ENCODE peak calls at places on chromosomes 13 and 19, in six cellular contexts. One of them, this sample, is unnamed.

GRCh38 chr13:48977973-48978372 is 2.3 kb downstream of the FNDC3A start:
- DNase-seq in A549: no peak
- DNase-seq in SK-N-SH: no peak
- DNase-seq in K562: no peak
- DNase-seq in HepG2: no peak
- DNase-seq in GM12878: no peak
- DNase-seq in this sample: peak

GRCh38 chr19:51462276-51462675 is 4.0 kb upstream of the SIGLEC8 start:
- DNase-seq in A549: no peak
- DNase-seq in SK-N-SH: no peak
- DNase-seq in K562: no peak
- DNase-seq in HepG2: no peak
- DNase-seq in GM12878: no peak
- DNase-seq in this sample: no peak

GRCh38 chr13:68257111-68257842 is 1027.1 kb upstream of the PCDH9 start:
- DNase-seq in A549: no peak
- DNase-seq in SK-N-SH: no peak
- DNase-seq in K562: no peak
- DNase-seq in HepG2: no peak
- DNase-seq in GM12878: no peak
- DNase-seq in this sample: no peak

GRCh38 chr19:1282588-1283206 is 3.0 kb upstream of the EFNA2 start:
- DNase-seq in A549: no peak
- DNase-seq in SK-N-SH: no peak
- DNase-seq in K562: no peak
- DNase-seq in HepG2: no peak
- DNase-seq in GM12878: no peak
- DNase-seq in this sample: no peak

GRCh38 chr13:29805994-29806748 is 44.2 kb downstream of the UBL3 start:
- DNase-seq in A549: no peak
- DNase-seq in SK-N-SH: no peak
- DNase-seq in K562: no peak
- DNase-seq in HepG2: no peak
- DNase-seq in GM12878: no peak
- DNase-seq in this sample: no peak

GRCh38 chr13:66778461-66778860 is 451.7 kb downstream of the PCDH9 start:
- DNase-seq in A549: no peak
- DNase-seq in SK-N-SH: peak
- DNase-seq in K562: no peak
- DNase-seq in HepG2: no peak
- DNase-seq in GM12878: no peak
- DNase-seq in this sample: no peak

GRCh38 chr13:50291611-50292010 is 276.4 kb downstream of the KCNRG start:
- DNase-seq in A549: no peak
- DNase-seq in SK-N-SH: no peak
- DNase-seq in K562: no peak
- DNase-seq in HepG2: no peak
- DNase-seq in GM12878: no peak
- DNase-seq in this sample: no peak

GRCh38 chr19:7500811-7501450 is 12.1 kb upstream of the PEX11G start:
- DNase-seq in A549: peak
- DNase-seq in SK-N-SH: peak
- DNase-seq in K562: peak
- DNase-seq in HepG2: peak
- DNase-seq in GM12878: no peak
- DNase-seq in this sample: peak

GRCh38 chr13:31859546-31859945 is 120.2 kb downstream of the RXFP2 start:
- DNase-seq in A549: no peak
- DNase-seq in SK-N-SH: no peak
- DNase-seq in K562: no peak
- DNase-seq in HepG2: no peak
- DNase-seq in GM12878: no peak
- DNase-seq in this sample: no peak

GRCh38 chr19:45349126-45349415 is 8.5 kb downstream of the KLC3 start:
- DNase-seq in A549: no peak
- DNase-seq in SK-N-SH: no peak
- DNase-seq in K562: no peak
- DNase-seq in HepG2: no peak
- DNase-seq in GM12878: no peak
- DNase-seq in this sample: no peak

GRCh38 chr13:28429096-28429495 is 65.8 kb downstream of the FLT1 start:
- DNase-seq in A549: no peak
- DNase-seq in SK-N-SH: no peak
- DNase-seq in K562: no peak
- DNase-seq in HepG2: no peak
- DNase-seq in GM12878: no peak
- DNase-seq in this sample: no peak

GRCh38 chr13:97627566-97627965 is 193.6 kb downstream of the RAP2A start:
- DNase-seq in A549: no peak
- DNase-seq in SK-N-SH: no peak
- DNase-seq in K562: peak
- DNase-seq in HepG2: peak
- DNase-seq in GM12878: no peak
- DNase-seq in this sample: peak

GRCh38 chr19:6793411-6793810 is 20.9 kb downstream of the VAV1 start:
- DNase-seq in A549: no peak
- DNase-seq in SK-N-SH: no peak
- DNase-seq in K562: no peak
- DNase-seq in HepG2: no peak
- DNase-seq in GM12878: no peak
- DNase-seq in this sample: no peak

GRCh38 chr19:3095375-3096191 is 1.4 kb downstream of the GNA11 start:
- DNase-seq in A549: no peak
- DNase-seq in SK-N-SH: no peak
- DNase-seq in K562: peak
- DNase-seq in HepG2: peak
- DNase-seq in GM12878: no peak
- DNase-seq in this sample: no peak

GRCh38 chr19:8163781-8164180 is 14.4 kb upstream of the FBN3 start:
- DNase-seq in A549: no peak
- DNase-seq in SK-N-SH: no peak
- DNase-seq in K562: peak
- DNase-seq in HepG2: no peak
- DNase-seq in GM12878: no peak
- DNase-seq in this sample: peak

GRCh38 chr19:28489126-28489660 is 723.8 kb downstream of the UQCRFS1 start:
- DNase-seq in A549: no peak
- DNase-seq in SK-N-SH: no peak
- DNase-seq in K562: no peak
- DNase-seq in HepG2: no peak
- DNase-seq in GM12878: no peak
- DNase-seq in this sample: no peak

GRCh38 chr19:58545286-58546068 is 1.6 kb downstream of the TRIM28 start:
- DNase-seq in A549: no peak
- DNase-seq in SK-N-SH: no peak
- DNase-seq in K562: no peak
- DNase-seq in HepG2: no peak
- DNase-seq in GM12878: no peak
- DNase-seq in this sample: no peak
- TF ChIP-seq SMC3 in A549: no peak
- TF ChIP-seq SMC3 in SK-N-SH: no peak
- TF ChIP-seq SMC3 in K562: no peak
- TF ChIP-seq SMC3 in HepG2: no peak
- TF ChIP-seq SMC3 in GM12878: no peak
- TF ChIP-seq SMC3 in this sample: no peak

GRCh38 chr13:41177616-41178015 is 16.8 kb downstream of the KBTBD7 start:
- DNase-seq in A549: no peak
- DNase-seq in SK-N-SH: no peak
- DNase-seq in K562: no peak
- DNase-seq in HepG2: no peak
- DNase-seq in GM12878: no peak
- DNase-seq in this sample: no peak

GRCh38 chr13:41178040-41178439 is 16.3 kb downstream of the KBTBD7 start:
- DNase-seq in A549: no peak
- DNase-seq in SK-N-SH: no peak
- DNase-seq in K562: no peak
- DNase-seq in HepG2: no peak
- DNase-seq in GM12878: no peak
- DNase-seq in this sample: peak

GRCh38 chr13:41182231-41182630 is 12.1 kb downstream of the KBTBD7 start:
- DNase-seq in A549: no peak
- DNase-seq in SK-N-SH: no peak
- DNase-seq in K562: no peak
- DNase-seq in HepG2: no peak
- DNase-seq in GM12878: no peak
- DNase-seq in this sample: no peak

GRCh38 chr13:41179593-41180250 is 14.6 kb downstream of the KBTBD7 start:
- DNase-seq in A549: no peak
- DNase-seq in SK-N-SH: no peak
- DNase-seq in K562: no peak
- DNase-seq in HepG2: no peak
- DNase-seq in GM12878: no peak
- DNase-seq in this sample: peak
- TF ChIP-seq SMC3 in A549: no peak
- TF ChIP-seq SMC3 in SK-N-SH: no peak
- TF ChIP-seq SMC3 in K562: no peak
- TF ChIP-seq SMC3 in HepG2: no peak
- TF ChIP-seq SMC3 in GM12878: no peak
- TF ChIP-seq SMC3 in this sample: no peak

GRCh38 chr19:13892885-13893284 is 13.0 kb downstream of the BRME1 start:
- DNase-seq in A549: no peak
- DNase-seq in SK-N-SH: no peak
- DNase-seq in K562: no peak
- DNase-seq in HepG2: no peak
- DNase-seq in GM12878: no peak
- DNase-seq in this sample: no peak
- TF ChIP-seq SMC3 in A549: no peak
- TF ChIP-seq SMC3 in SK-N-SH: no peak
- TF ChIP-seq SMC3 in K562: no peak
- TF ChIP-seq SMC3 in HepG2: no peak
- TF ChIP-seq SMC3 in GM12878: no peak
- TF ChIP-seq SMC3 in this sample: no peak

DNA sequence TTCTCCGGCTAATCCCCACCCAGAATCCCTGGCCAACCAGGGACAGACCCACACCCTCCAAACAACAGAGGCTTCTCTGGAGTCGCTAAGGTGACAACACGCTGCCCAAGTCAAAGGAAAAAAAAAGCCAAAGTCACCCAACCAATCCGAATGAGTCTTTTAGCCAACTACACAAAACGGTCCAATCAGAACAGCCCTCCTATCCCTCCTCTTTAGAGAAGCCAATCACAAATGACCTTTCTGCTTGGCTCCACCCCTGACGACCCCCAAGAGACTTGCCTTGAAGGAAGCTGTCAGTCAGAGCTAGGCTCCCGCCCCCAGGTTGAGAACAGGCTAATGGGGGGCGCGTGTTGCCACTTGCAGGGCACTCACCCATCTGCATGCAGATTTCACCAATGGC is 6.6 kb upstream of the FBXW9 start:
- DNase-seq in A549: no peak
- DNase-seq in SK-N-SH: peak
- DNase-seq in K562: peak
- DNase-seq in HepG2: peak
- DNase-seq in GM12878: no peak
- DNase-seq in this sample: peak
- TF ChIP-seq SMC3 in A549: no peak
- TF ChIP-seq SMC3 in SK-N-SH: no peak
- TF ChIP-seq SMC3 in K562: no peak
- TF ChIP-seq SMC3 in HepG2: no peak
- TF ChIP-seq SMC3 in GM12878: no peak
- TF ChIP-seq SMC3 in this sample: no peak

GRCh38 chr13:59423708-59424355 is 739.9 kb downstream of the DIAPH3 start:
- DNase-seq in A549: no peak
- DNase-seq in SK-N-SH: no peak
- DNase-seq in K562: no peak
- DNase-seq in HepG2: no peak
- DNase-seq in GM12878: no peak
- DNase-seq in this sample: no peak

GRCh38 chr13:59425211-59425721 is 738.5 kb downstream of the DIAPH3 start:
- DNase-seq in A549: no peak
- DNase-seq in SK-N-SH: no peak
- DNase-seq in K562: no peak
- DNase-seq in HepG2: no peak
- DNase-seq in GM12878: no peak
- DNase-seq in this sample: peak

GRCh38 chr13:59424661-59425060 is 739.1 kb downstream of the DIAPH3 start:
- DNase-seq in A549: no peak
- DNase-seq in SK-N-SH: no peak
- DNase-seq in K562: no peak
- DNase-seq in HepG2: no peak
- DNase-seq in GM12878: no peak
- DNase-seq in this sample: peak

DNA sequence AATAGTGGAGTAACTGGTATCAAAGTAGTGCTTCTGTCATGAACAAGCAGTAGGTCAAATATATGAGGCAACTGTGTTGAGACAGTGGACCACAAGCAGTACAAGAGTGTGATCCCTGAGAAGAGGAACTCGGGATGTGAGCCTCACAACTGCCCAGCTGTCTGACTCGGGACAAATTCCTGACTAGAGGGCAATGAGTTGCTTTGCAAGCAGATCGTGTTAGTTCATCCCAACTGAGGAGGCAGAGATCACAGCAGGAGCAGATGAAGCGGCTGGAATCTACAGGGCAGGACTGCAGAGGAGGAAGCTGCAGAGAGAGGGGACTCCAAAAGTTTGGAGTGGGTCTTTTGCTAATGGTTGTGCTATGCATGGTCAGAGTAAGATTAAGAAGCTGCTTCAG is 741.1 kb downstream of the DIAPH3 start:
- DNase-seq in A549: no peak
- DNase-seq in SK-N-SH: no peak
- DNase-seq in K562: no peak
- DNase-seq in HepG2: no peak
- DNase-seq in GM12878: no peak
- DNase-seq in this sample: peak
- TF ChIP-seq SMC3 in A549: no peak
- TF ChIP-seq SMC3 in SK-N-SH: no peak
- TF ChIP-seq SMC3 in K562: no peak
- TF ChIP-seq SMC3 in HepG2: no peak
- TF ChIP-seq SMC3 in GM12878: no peak
- TF ChIP-seq SMC3 in this sample: no peak

GRCh38 chr13:93673885-93674284 is 447.3 kb downstream of the GPC6 start:
- DNase-seq in A549: no peak
- DNase-seq in SK-N-SH: peak
- DNase-seq in K562: no peak
- DNase-seq in HepG2: no peak
- DNase-seq in GM12878: no peak
- DNase-seq in this sample: no peak
- TF ChIP-seq SMC3 in A549: no peak
- TF ChIP-seq SMC3 in SK-N-SH: peak
- TF ChIP-seq SMC3 in K562: no peak
- TF ChIP-seq SMC3 in HepG2: no peak
- TF ChIP-seq SMC3 in GM12878: no peak
- TF ChIP-seq SMC3 in this sample: no peak

This sample was measured in IMR-90.